ENCODE peak calls at places on chromosome 22, in ten cellular contexts. Y is RWPE1, I is AG04450, U is left lung, J is pancreas, G is HCT116, D is lower lobe of right lung, V is cardiac muscle cell, Z is fibroblast of lung, K is DND-41. P is an unnamed sample.

GRCh38 chr22:38298312-38299000 is 18.8 kb downstream of the CSNK1E start:
- DNase-seq in J (peak), I (no peak), Y (peak), K (peak), U (no peak), V (peak), D (no peak), Z (peak), G (peak), P (no peak)

GRCh38 chr22:31295831-31296230 is 3.5 kb upstream of the PIK3IP1 start:
- DNase-seq in U (no peak), I (no peak), D (no peak), G (no peak), V (peak), Y (no peak), K (no peak), Z (peak), J (no peak), P (no peak)

GRCh38 chr22:31350410-31350863 is 4.3 kb upstream of the PATZ1 start:
- DNase-seq in Z (peak), G (no peak), D (no peak), I (no peak), Y (no peak), V (peak), K (no peak), J (peak), U (no peak), P (peak)

GRCh38 chr22:40367342-40367741 is 3.1 kb upstream of the SGSM3 start:
- DNase-seq in J (no peak), I (no peak), Y (no peak), G (no peak), U (no peak), D (no peak), V (no peak), Z (no peak), K (no peak), P (no peak)

GRCh38 chr22:45925811-45926351 is 51.1 kb downstream of the WNT7B start:
- DNase-seq in D (no peak), Z (no peak), U (no peak), I (no peak), G (no peak), Y (peak), K (no peak), V (no peak), J (no peak), P (no peak)

GRCh38 chr22:30262917-30263741 is 3.5 kb downstream of the OSM start:
- DNase-seq in J (peak), G (no peak), U (peak), V (peak), D (peak), K (peak), I (no peak), Z (peak), Y (peak), P (peak)

GRCh38 chr22:39546889-39547586 is 14.5 kb upstream of the RPS19BP1 start:
- DNase-seq in Y (no peak), I (no peak), U (no peak), J (no peak), G (no peak), V (no peak), K (no peak), Z (peak), D (no peak), P (no peak)

GRCh38 chr22:41668971-41669911 is 19.4 kb downstream of the SNU13 start:
- DNase-seq in U (no peak), J (no peak), I (peak), Z (peak), G (no peak), D (no peak), Y (no peak), V (peak), K (no peak), P (no peak)

GRCh38 chr22:28812491-28812890 is 12.1 kb upstream of the XBP1 start:
- DNase-seq in D (no peak), Y (no peak), K (no peak), J (no peak), V (no peak), G (no peak), Z (no peak), U (no peak), I (no peak), P (no peak)

GRCh38 chr22:40911772-40912171 is 39.4 kb upstream of the RBX1 start:
- DNase-seq in V (no peak), D (no peak), Z (no peak), G (no peak), I (no peak), Y (no peak), U (no peak), K (no peak), J (no peak), P (no peak)

GRCh38 chr22:32650553-32651345 is 150.8 kb upstream of the TIMP3 start:
- DNase-seq in J (no peak), V (no peak), Y (no peak), K (no peak), U (no peak), G (no peak), Z (peak), D (no peak), I (no peak), P (no peak)
- H3K27ac ChIP-seq in J (no peak), V (no peak), Y (no peak), K (no peak), U (no peak), G (no peak), Z (peak), D (no peak), I (peak), P (no peak)

GRCh38 chr22:24989541-24989951 is 37.0 kb downstream of the KIAA1671 start:
- DNase-seq in G (no peak), K (no peak), U (no peak), I (no peak), V (peak), J (no peak), Y (no peak), D (no peak), Z (no peak), P (no peak)
- H3K27ac ChIP-seq in G (peak), K (no peak), U (peak), I (no peak), V (peak), J (no peak), Y (peak), D (peak), Z (no peak), P (no peak)

GRCh38 chr22:42757475-42757874 is 36.8 kb upstream of the A4GALT start:
- DNase-seq in U (no peak), Y (no peak), Z (peak), K (no peak), D (no peak), I (no peak), J (no peak), V (no peak), G (no peak), P (no peak)
- H3K27ac ChIP-seq in U (no peak), Y (peak), Z (no peak), K (no peak), D (no peak), I (no peak), J (no peak), V (no peak), G (no peak), P (no peak)

DNA sequence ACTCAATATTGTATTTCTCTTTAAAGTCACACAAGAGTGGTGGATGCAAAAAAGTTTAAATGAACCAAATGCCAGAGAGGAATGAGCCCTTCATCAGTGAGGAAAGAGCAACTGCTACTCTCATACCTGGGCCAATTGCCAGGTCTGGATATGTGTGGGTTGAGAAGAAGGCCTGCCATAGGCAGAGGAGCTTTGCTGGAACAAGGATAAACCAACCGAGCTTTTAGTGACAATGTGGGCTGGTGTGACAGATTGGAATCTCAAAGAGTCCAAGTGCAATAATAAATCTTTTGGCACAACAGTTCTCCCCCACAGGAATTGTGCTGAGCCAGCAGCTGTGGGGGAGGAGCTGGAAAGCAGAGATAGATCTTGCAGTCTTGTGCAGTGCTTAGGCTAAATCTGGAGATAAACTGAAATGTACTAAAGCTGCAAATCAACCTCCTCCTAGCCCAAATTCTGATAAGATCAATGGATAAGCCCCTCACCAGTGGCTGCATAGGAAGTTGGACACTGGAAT is 79.4 kb upstream of the ISX start:
- DNase-seq in G (no peak), U (no peak), J (no peak), V (no peak), Z (no peak), Y (no peak), I (no peak), K (no peak), D (no peak), P (no peak)
- H3K27ac ChIP-seq in G (no peak), U (no peak), J (no peak), V (no peak), Z (no peak), Y (no peak), I (no peak), K (no peak), D (no peak), P (no peak)

GRCh38 chr22:19691721-19692341 is 22.5 kb upstream of the SEPTIN5 start:
- DNase-seq in V (peak), Y (peak), Z (peak), I (peak), U (no peak), G (peak), K (no peak), J (no peak), D (no peak), P (peak)
- H3K27ac ChIP-seq in V (no peak), Y (peak), Z (no peak), I (peak), U (no peak), G (peak), K (no peak), J (no peak), D (no peak), P (no peak)

DNA sequence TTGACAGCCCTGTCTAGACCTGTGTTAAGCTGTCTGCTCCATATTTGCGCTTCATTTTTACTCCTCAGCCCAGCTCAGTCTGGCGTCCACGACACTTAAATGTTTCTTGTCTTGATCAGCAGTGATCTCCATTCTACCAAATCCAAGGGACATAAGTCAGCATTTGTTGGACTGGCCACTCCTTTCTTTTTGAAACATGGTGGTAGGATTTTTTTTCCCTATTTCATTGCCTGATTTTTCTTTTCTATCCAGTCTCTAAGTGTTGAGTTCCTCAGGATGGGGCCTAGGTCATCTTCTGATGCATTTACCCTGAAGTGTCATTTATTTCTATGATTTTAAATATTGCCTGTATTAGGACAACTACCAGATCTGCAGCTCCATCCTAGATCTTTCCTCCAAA is 873 bp downstream of the NCAPH2 start:
- DNase-seq in V (no peak), Y (no peak), U (no peak), Z (no peak), K (no peak), D (no peak), J (peak), G (no peak), I (no peak), P (no peak)
- H3K27ac ChIP-seq in V (no peak), Y (no peak), U (peak), Z (peak), K (peak), D (peak), J (peak), G (peak), I (no peak), P (peak)

GRCh38 chr22:25563757-25564319 is 637 bp upstream of the GRK3 start:
- DNase-seq in U (peak), V (no peak), I (no peak), J (no peak), D (peak), Y (no peak), G (no peak), K (no peak), Z (no peak), P (peak)

GRCh38 chr22:25564979-25565677 is 653 bp downstream of the GRK3 start:
- DNase-seq in G (no peak), I (no peak), D (peak), K (peak), U (peak), Z (no peak), V (peak), Y (no peak), J (peak), P (peak)

GRCh38 chr22:25567305-25567704 is 2.8 kb downstream of the GRK3 start:
- DNase-seq in Y (no peak), V (no peak), I (no peak), G (no peak), J (no peak), Z (no peak), U (no peak), D (no peak), K (no peak), P (peak)

GRCh38 chr22:25564320-25564978 is at the start of gene GRK3:
- DNase-seq in U (peak), D (peak), J (peak), Z (peak), V (peak), Y (peak), G (peak), I (no peak), K (peak), P (peak)

GRCh38 chr22:25566812-25567211 is 2.3 kb downstream of the GRK3 start:
- DNase-seq in V (no peak), U (no peak), Z (no peak), K (no peak), I (no peak), J (no peak), Y (no peak), G (no peak), D (no peak), P (no peak)
- H3K27ac ChIP-seq in V (no peak), U (peak), Z (no peak), K (peak), I (no peak), J (peak), Y (no peak), G (no peak), D (peak), P (no peak)

GRCh38 chr22:33327348-33327860 is 269.2 kb upstream of the SYN3 start:
- DNase-seq in I (no peak), G (no peak), U (no peak), Y (no peak), J (no peak), K (no peak), Z (no peak), D (no peak), V (no peak), P (no peak)

GRCh38 chr22:33330534-33330933 is 272.4 kb upstream of the SYN3 start:
- DNase-seq in U (no peak), Y (no peak), Z (no peak), K (no peak), J (no peak), D (no peak), I (no peak), V (no peak), G (no peak), P (no peak)

GRCh38 chr22:33328789-33329296 is 270.7 kb upstream of the SYN3 start:
- DNase-seq in Z (peak), D (no peak), V (peak), G (no peak), Y (no peak), K (no peak), J (no peak), U (no peak), I (peak), P (no peak)

GRCh38 chr22:33331017-33331416 is 272.8 kb upstream of the SYN3 start:
- DNase-seq in K (no peak), Y (no peak), U (no peak), Z (no peak), G (no peak), D (no peak), V (no peak), J (no peak), I (no peak), P (no peak)

DNA sequence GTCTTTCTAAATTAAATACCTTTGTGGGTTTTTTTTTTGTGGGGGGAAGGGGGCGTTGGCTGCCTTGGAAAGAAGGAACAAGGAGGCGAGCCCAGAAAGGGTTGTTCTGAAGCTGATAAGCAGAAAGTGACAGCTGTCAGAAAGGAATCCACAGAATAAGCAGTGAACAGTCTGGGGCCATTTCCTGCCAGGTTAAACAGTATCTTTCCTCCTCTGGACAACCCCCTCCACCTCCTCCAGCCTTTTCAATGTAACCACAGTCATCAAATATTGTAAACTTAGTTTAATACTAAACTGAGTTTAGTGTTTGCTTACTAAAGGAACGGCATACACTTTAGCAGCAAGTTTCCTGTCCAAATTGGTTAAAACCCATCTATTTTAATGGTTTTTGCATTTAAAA is 271.2 kb upstream of the SYN3 start:
- DNase-seq in V (no peak), Z (no peak), K (no peak), G (no peak), I (no peak), Y (no peak), D (no peak), J (no peak), U (no peak), P (no peak)
- H3K27ac ChIP-seq in V (no peak), Z (no peak), K (no peak), G (no peak), I (no peak), Y (no peak), D (no peak), J (peak), U (no peak), P (no peak)

DNA sequence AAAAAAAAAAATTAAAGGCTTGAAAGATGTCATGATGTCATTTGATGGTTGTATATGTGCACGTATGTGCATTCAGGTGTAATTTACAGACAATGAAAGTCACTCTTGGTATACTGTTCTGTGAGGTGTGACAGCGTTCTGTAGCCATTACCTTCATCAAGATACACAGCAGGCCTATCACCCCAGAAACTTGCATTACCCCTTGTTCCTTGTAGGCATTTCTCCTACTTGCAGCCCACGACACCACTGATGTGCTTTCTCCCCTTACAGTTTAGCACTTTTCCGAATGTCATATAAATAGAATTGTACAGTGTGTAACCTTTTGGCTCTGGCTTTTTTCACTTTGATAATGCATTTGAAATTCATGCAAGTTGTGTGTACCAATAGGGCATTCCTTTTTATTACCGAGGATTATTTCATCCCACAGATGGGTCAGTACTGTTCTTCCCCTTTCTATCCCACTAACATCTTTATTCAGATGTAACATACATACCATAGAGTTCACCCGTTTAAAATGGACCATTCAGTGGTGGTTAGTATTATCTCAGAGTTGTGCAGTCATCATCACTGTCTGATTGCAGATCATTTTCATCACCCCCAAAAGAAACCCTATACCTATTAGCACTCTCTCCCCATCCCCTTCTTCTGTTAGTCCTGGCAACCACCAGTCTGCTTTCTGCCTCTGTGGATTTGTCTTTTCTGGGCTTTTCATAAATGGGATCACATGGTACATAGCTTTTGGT is 30.3 kb downstream of the BCR start:
- DNase-seq in G (no peak), Z (no peak), V (no peak), Y (no peak), D (no peak), U (no peak), I (no peak), K (no peak), J (no peak), P (no peak)
- H3K27ac ChIP-seq in G (no peak), Z (no peak), V (no peak), Y (peak), D (no peak), U (no peak), I (no peak), K (peak), J (no peak), P (no peak)

P was measured in SJCRH30.